ENCODE peak calls at places on chromosome 4, in six cellular contexts. Y is astrocyte of the cerebellum; J is CD8-positive, alpha-beta T cell; F is H1; E is endodermal cell; I is adrenal gland. Q is an unnamed sample.

GRCh38 chr4:98260047-98260578 is 1.1 kb upstream of the RAP1GDS1 start:
- DNase-seq in Y (no peak), J (no peak), F (no peak), E (peak), I (peak), Q (no peak)

GRCh38 chr4:89657931-89658700 is 178.8 kb downstream of the SNCA start:
- DNase-seq in Y (peak), J (no peak), F (no peak), E (no peak), I (no peak), Q (peak)

GRCh38 chr4:119197772-119198212 is 14.7 kb upstream of the USP53 start:
- DNase-seq in Y (no peak), J (no peak), F (no peak), E (no peak), I (no peak), Q (no peak)

GRCh38 chr4:610411-611261 is 14.7 kb upstream of the PDE6B start:
- DNase-seq in Y (no peak), J (no peak), F (no peak), E (peak), I (peak), Q (peak)

GRCh38 chr4:48173055-48173991 is 39.3 kb upstream of the TXK start:
- DNase-seq in Y (peak), J (no peak), F (no peak), E (peak), I (no peak), Q (peak)

GRCh38 chr4:187937557-187937956 is 58.0 kb upstream of the ZFP42 start:
- DNase-seq in Y (no peak), J (no peak), F (no peak), E (no peak), I (no peak), Q (no peak)

GRCh38 chr4:78525559-78525958 is 26.0 kb upstream of the ANXA3 start:
- DNase-seq in Y (no peak), J (no peak), F (no peak), E (no peak), I (no peak), Q (no peak)

GRCh38 chr4:54372951-54373350 is 143.9 kb downstream of the PDGFRA start:
- DNase-seq in Y (no peak), J (no peak), F (no peak), E (no peak), I (no peak), Q (no peak)

GRCh38 chr4:139300431-139301142 is 718 bp upstream of the NAA15 start:
- DNase-seq in Y (no peak), J (no peak), F (no peak), E (no peak), I (no peak), Q (no peak)

GRCh38 chr4:67071641-67072040 is 473.7 kb downstream of the CENPC start:
- DNase-seq in Y (no peak), J (no peak), F (no peak), E (no peak), I (no peak), Q (no peak)

GRCh38 chr4:122921971-122922876 is at the start of gene NUDT6:
- DNase-seq in Y (no peak), J (no peak), F (no peak), E (peak), I (peak), Q (no peak)

DNA sequence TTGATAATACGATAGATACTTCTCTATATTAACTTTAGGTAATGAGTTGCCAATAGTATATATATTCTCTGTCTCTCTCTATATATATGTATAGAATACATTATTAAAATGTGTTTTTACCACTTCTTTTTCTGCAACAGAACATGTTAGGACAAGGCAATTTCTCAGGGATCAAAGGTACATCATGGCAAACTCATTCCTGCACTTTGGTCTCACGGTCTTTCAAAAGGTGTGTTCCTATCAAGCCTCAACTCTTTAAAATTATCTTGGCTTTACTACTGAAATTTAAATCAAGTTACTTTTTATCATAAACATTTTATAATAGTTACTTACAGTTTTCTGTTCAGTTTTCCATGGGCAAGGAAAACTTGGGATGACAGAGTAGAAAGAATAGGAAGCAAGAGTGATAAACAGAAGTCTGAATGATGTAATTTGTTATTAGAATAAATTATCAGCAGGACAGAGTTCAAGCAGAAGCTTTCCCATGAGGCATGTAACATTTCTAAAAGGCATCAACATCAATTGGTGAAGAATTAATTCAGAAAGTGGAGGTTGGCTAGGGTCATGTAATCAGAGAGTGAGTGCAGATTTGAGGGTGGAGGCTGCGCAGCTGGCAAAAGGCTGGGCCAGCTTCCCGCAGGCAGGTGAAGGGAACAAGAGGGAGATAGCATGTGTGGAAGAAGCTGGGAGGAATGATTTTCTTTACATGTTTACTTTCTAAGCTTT is 59.7 kb upstream of the LRAT start:
- DNase-seq in Y (no peak), J (no peak), F (no peak), E (no peak), I (no peak), Q (no peak)
- TF ChIP-seq CTCF in Y (no peak), J (no peak), F (no peak), E (no peak), I (no peak), Q (no peak)

DNA sequence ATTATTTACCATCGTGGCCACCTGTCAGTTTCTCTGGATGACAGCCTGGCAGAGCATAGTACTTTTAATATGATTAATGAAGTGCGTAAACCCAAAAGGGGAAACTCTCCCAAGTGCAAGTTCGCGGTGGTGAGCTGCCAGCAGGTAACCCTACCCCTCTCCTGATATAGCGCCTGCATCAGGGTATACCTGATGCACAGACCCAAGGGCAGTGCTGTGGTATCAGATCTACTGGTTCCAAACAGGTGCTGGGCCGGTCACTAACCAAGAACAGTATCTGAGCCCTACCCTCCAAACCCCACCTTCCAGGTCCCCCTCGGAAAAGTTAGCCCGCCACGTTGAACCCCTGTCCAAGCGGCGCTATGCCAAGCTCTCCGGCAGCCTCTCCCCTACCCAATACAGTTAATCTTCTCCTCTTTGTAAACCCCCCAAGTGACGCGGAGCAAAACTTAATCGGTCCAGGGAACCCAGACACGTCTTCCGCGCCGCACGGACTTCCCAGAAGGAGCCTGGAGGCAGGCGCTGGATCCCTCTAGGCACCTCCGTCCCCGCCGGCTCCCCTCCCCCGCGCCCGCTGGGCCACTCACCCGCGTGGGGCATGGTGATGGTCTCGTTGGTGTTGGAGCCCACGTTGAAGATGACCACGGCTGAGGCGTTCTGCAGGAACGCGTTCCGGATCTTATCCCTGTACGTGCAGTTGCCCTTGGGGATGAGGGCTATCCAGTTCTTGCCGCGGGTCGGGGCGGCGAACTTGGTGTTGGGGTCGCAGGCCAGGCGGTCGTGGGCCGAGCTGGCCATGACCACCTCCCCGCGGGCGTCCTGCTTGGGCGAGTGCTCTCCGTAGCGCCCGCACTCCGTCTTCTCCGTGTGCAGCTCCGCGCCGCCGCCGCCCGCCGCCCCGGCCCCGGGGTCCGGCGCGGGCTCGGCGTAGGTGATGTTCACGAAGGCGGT is 1.3 kb downstream of the RNF150 start:
- DNase-seq in Y (no peak), J (no peak), F (no peak), E (peak), I (peak), Q (no peak)
- H3K4me3 ChIP-seq in Y (peak), J (peak), F (peak), E (peak), I (peak), Q (peak)

GRCh38 chr4:38785901-38786402 is 3.2 kb upstream of the TLR10 start:
- DNase-seq in Y (no peak), J (no peak), F (no peak), E (no peak), I (peak), Q (no peak)
- TF ChIP-seq CTCF in Y (no peak), J (no peak), F (no peak), E (no peak), I (no peak), Q (no peak)

GRCh38 chr4:128946929-128947328 is 137.4 kb downstream of the JADE1 start:
- DNase-seq in Y (no peak), J (no peak), F (no peak), E (no peak), I (no peak), Q (no peak)

GRCh38 chr4:128940966-128941365 is 131.5 kb downstream of the JADE1 start:
- DNase-seq in Y (peak), J (no peak), F (no peak), E (no peak), I (no peak), Q (no peak)

DNA sequence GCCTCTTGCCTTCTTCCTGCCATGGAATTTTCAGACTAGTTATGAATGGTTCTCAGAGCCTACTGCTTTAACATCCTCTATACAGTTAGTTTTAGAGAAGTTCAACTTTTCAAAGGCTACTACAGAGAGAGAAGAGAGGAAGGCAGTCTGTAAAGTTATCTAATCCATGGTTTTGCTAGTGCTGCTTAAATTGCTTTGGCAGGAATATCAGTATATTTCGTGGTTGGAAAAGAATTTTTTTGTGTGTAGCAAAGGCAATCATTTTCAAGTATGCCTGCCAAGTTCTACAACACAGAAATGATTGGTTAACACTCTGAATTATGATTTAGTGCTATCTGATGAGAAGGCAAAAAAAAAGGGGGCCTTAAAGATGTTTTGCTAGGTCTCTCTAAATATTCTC is 133.0 kb downstream of the JADE1 start:
- DNase-seq in Y (peak), J (no peak), F (no peak), E (no peak), I (no peak), Q (no peak)
- H3K4me3 ChIP-seq in Y (no peak), J (no peak), F (no peak), E (no peak), I (no peak), Q (no peak)

GRCh38 chr4:95124906-95125504 is 367.2 kb downstream of the BMPR1B start:
- DNase-seq in Y (peak), J (no peak), F (peak), E (peak), I (peak), Q (peak)
- TF ChIP-seq CTCF in Y (peak), J (no peak), F (peak), E (peak), I (peak), Q (peak)

GRCh38 chr4:125677665-125678307 is 363.0 kb downstream of the FAT4 start:
- DNase-seq in Y (no peak), J (no peak), F (no peak), E (no peak), I (no peak), Q (no peak)
- H3K4me3 ChIP-seq in Y (no peak), J (no peak), F (no peak), E (no peak), I (no peak), Q (no peak)

DNA sequence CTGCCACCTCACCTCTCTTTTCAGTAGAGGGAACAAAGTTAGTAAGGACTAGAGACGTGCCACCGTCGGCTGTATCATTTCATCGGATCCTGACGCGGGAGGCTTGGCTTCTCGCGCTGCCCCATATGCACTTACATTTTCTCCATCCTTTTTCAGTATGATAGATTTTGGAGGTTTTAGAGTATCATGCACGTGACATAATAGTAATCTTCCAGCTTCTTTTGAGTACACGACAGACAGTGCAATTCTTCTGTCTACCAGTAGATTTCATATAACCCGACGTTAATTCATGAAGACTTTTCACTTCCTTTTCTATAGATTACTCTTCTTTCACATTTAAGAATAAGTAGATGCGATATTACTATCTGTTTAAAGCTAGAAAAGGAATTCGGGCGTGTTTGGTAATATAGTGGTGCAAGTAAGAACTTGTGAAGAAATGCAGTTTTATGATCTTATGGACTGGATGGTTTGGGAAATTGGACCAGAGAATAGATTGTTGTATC is 995 bp downstream of the CDS1 start:
- DNase-seq in Y (no peak), J (no peak), F (no peak), E (no peak), I (no peak), Q (no peak)
- TF ChIP-seq CTCF in Y (no peak), J (peak), F (no peak), E (no peak), I (peak), Q (no peak)

GRCh38 chr4:184815046-184815877 is 10.5 kb downstream of the ACSL1 start:
- DNase-seq in Y (no peak), J (no peak), F (no peak), E (peak), I (peak), Q (no peak)

GRCh38 chr4:184812651-184813181 is 13.1 kb downstream of the ACSL1 start:
- DNase-seq in Y (no peak), J (no peak), F (no peak), E (no peak), I (no peak), Q (no peak)

GRCh38 chr4:184812181-184812542 is 13.6 kb downstream of the ACSL1 start:
- DNase-seq in Y (no peak), J (no peak), F (no peak), E (no peak), I (no peak), Q (no peak)

GRCh38 chr4:184816962-184817361 is 8.8 kb downstream of the ACSL1 start:
- DNase-seq in Y (no peak), J (no peak), F (no peak), E (no peak), I (no peak), Q (no peak)

DNA sequence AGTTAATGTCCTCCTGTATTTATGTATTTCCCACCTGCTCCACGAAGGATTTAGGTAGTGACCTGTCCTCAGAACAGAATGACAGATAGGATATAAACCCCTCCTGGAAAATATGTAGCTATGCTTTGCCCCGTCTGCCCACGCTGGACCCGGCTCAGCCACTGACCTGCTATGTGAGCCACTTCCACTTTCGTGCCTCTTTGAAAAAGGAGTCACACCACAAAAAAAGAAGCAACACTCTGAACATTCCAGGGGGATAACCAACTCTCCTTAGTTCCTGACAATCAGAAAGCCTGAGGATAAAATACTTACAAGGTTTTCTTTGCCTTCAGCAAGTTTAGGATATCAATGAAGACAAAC is 11.1 kb downstream of the ACSL1 start:
- DNase-seq in Y (no peak), J (no peak), F (no peak), E (no peak), I (no peak), Q (no peak)
- H3K4me3 ChIP-seq in Y (no peak), J (no peak), F (no peak), E (peak), I (no peak), Q (no peak)

DNA sequence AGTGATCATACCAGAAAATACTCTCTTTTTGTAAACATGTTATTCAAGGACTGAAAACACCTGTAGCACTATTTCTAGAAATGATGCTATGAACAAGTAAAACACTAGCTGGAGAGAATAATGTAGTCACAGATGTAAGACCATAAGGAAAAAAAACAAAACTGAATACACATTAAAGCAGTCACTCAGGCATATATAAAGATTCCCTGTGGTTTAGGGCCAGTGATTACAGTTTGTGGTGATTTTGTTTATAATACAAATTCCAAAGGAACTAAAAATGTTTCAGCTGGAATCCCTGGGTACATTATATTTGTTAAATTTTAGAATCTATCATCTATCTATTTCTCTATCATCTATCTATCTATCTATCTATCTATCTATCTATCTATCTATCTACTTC is 777.8 kb upstream of the FRG1 start:
- DNase-seq in Y (no peak), J (no peak), F (no peak), E (no peak), I (no peak), Q (no peak)
- TF ChIP-seq CTCF in Y (no peak), J (no peak), F (no peak), E (no peak), I (no peak), Q (no peak)

GRCh38 chr4:8474856-8475255 is 34.3 kb downstream of the TRMT44 start:
- DNase-seq in Y (no peak), J (no peak), F (no peak), E (no peak), I (no peak), Q (no peak)

GRCh38 chr4:8472689-8473197 is 32.2 kb downstream of the TRMT44 start:
- DNase-seq in Y (peak), J (no peak), F (no peak), E (peak), I (peak), Q (peak)

GRCh38 chr4:8473920-8474590 is 33.5 kb downstream of the TRMT44 start:
- DNase-seq in Y (no peak), J (no peak), F (no peak), E (no peak), I (no peak), Q (no peak)

GRCh38 chr4:8472166-8472688 is 31.6 kb downstream of the TRMT44 start:
- DNase-seq in Y (no peak), J (no peak), F (no peak), E (peak), I (no peak), Q (no peak)

GRCh38 chr4:8473198-8473919 is 32.8 kb downstream of the TRMT44 start:
- DNase-seq in Y (no peak), J (no peak), F (no peak), E (no peak), I (no peak), Q (no peak)
- H3K4me3 ChIP-seq in Y (no peak), J (no peak), F (no peak), E (no peak), I (no peak), Q (no peak)

Q was measured in AG09309.